ENCODE peak calls at places on chromosomes 2 and 18, in eight cellular contexts. D is lung; V is midbrain; Y is osteoblast; I is natural killer cell treated with Interleukin-12 subunit alpha and Interleukin-12 subunit beta and Interleukin-15 and Interleukin-18, amount 100 ng/mL, for 72 hours; L is NCI-H774; X is HFFc6; J is ACHN. H is an unnamed sample.

GRCh38 chr2:1461507-1462390 is 48.5 kb downstream of the TPO start:
- DNase-seq in D (no peak), V (no peak), Y (peak), I (no peak), L (no peak), X (no peak), J (no peak), H (no peak)

GRCh38 chr2:143451622-143452021 is 322.4 kb downstream of the ARHGAP15 start:
- DNase-seq in D (no peak), V (no peak), Y (no peak), I (no peak), L (no peak), X (peak), J (peak), H (peak)

GRCh38 chr2:170271340-170271739 is 93.4 kb downstream of the MYO3B start:
- DNase-seq in D (no peak), V (no peak), Y (no peak), I (no peak), L (peak), X (no peak), J (no peak), H (no peak)

GRCh38 chr2:207201416-207201815 is 35.7 kb upstream of the KLF7 start:
- DNase-seq in D (no peak), V (no peak), Y (no peak), I (no peak), L (no peak), X (no peak), J (no peak), H (no peak)

GRCh38 chr2:130391872-130392670 is 36.2 kb downstream of the PTPN18 start:
- DNase-seq in D (no peak), V (peak), Y (no peak), I (no peak), L (no peak), X (no peak), J (no peak), H (no peak)

GRCh38 chr2:225122582-225123486 is 80.6 kb upstream of the DOCK10 start:
- DNase-seq in D (no peak), V (peak), Y (no peak), I (no peak), L (no peak), X (peak), J (peak), H (peak)

GRCh38 chr18:23131693-23132319 is 3.5 kb upstream of the CABLES1 start:
- DNase-seq in D (peak), V (peak), Y (peak), I (peak), L (peak), X (peak), J (peak), H (peak)

GRCh38 chr2:33589444-33589843 is 9.7 kb downstream of the FAM98A start:
- DNase-seq in D (no peak), V (no peak), Y (no peak), I (no peak), L (no peak), X (no peak), J (no peak), H (no peak)

GRCh38 chr18:59810183-59810582 is 89.6 kb upstream of the PMAIP1 start:
- DNase-seq in D (no peak), V (no peak), Y (no peak), I (no peak), L (no peak), X (no peak), J (peak), H (no peak)

GRCh38 chr2:1856922-1857321 is 112.6 kb upstream of the PXDN start:
- DNase-seq in D (no peak), V (no peak), Y (peak), I (no peak), L (no peak), X (peak), J (peak), H (no peak)

GRCh38 chr2:85539361-85540130 is 578 bp downstream of the MAT2A start:
- DNase-seq in D (peak), V (peak), Y (peak), I (peak), L (peak), X (peak), J (peak), H (peak)

GRCh38 chr2:186879312-186879711 is 30.3 kb upstream of the ZSWIM2 start:
- DNase-seq in D (no peak), V (no peak), Y (no peak), I (no peak), L (no peak), X (peak), J (no peak), H (no peak)

GRCh38 chr2:20592106-20593071 is 58.5 kb downstream of the HS1BP3 start:
- DNase-seq in D (no peak), V (no peak), Y (no peak), I (no peak), L (no peak), X (no peak), J (no peak), H (no peak)

GRCh38 chr2:67037655-67038054 is 359.5 kb upstream of the ETAA1 start:
- DNase-seq in D (no peak), V (no peak), Y (no peak), I (no peak), L (peak), X (no peak), J (no peak), H (no peak)

GRCh38 chr2:204452464-204453023 is 92.7 kb upstream of the PARD3B start:
- DNase-seq in D (peak), V (peak), Y (peak), I (no peak), L (peak), X (peak), J (peak), H (no peak)

GRCh38 chr2:54015809-54016703 is 45.3 kb upstream of the PSME4 start:
- DNase-seq in D (no peak), V (no peak), Y (peak), I (no peak), L (peak), X (peak), J (no peak), H (no peak)

GRCh38 chr2:72893594-72894319 is 6.5 kb downstream of the SPR start:
- DNase-seq in D (no peak), V (no peak), Y (peak), I (no peak), L (no peak), X (peak), J (peak), H (peak)